ENCODE peak calls at places on chromosomes 12 and 14, in eight cellular contexts. One of them, this sample, is unnamed.

GRCh38 chr12:10220398-10221077 is 7.9 kb downstream of the GABARAPL1 start:
- DNase-seq in PC-9: no peak
- DNase-seq in neuronal stem cell: no peak
- DNase-seq in OCI-LY7: no peak
- DNase-seq in right lobe of liver: peak
- DNase-seq in suprapubic skin: peak
- DNase-seq in naive thymus-derived CD4-positive, alpha-beta T cell: no peak
- DNase-seq in neural progenitor cell: no peak
- DNase-seq in this sample: peak

GRCh38 chr12:30945443-30946164 is 19.1 kb downstream of the TSPAN11 start:
- DNase-seq in right lobe of liver: no peak
- DNase-seq in naive thymus-derived CD4-positive, alpha-beta T cell: no peak
- DNase-seq in neuronal stem cell: no peak
- DNase-seq in PC-9: no peak
- DNase-seq in OCI-LY7: no peak
- DNase-seq in neural progenitor cell: no peak
- DNase-seq in suprapubic skin: peak
- DNase-seq in this sample: no peak

GRCh38 chr12:47964102-47964723 is 817 bp downstream of the TMEM106C start:
- DNase-seq in OCI-LY7: peak
- DNase-seq in neuronal stem cell: no peak
- DNase-seq in naive thymus-derived CD4-positive, alpha-beta T cell: no peak
- DNase-seq in PC-9: no peak
- DNase-seq in suprapubic skin: no peak
- DNase-seq in neural progenitor cell: peak
- DNase-seq in right lobe of liver: no peak
- DNase-seq in this sample: peak

GRCh38 chr14:64501326-64502171 is 2.1 kb downstream of the ZBTB25 start:
- DNase-seq in neuronal stem cell: no peak
- DNase-seq in right lobe of liver: peak
- DNase-seq in neural progenitor cell: no peak
- DNase-seq in OCI-LY7: peak
- DNase-seq in suprapubic skin: peak
- DNase-seq in PC-9: peak
- DNase-seq in naive thymus-derived CD4-positive, alpha-beta T cell: peak
- DNase-seq in this sample: peak

GRCh38 chr14:78363008-78363407 is 192.8 kb downstream of the NRXN3 start:
- DNase-seq in naive thymus-derived CD4-positive, alpha-beta T cell: no peak
- DNase-seq in neuronal stem cell: no peak
- DNase-seq in PC-9: no peak
- DNase-seq in neural progenitor cell: no peak
- DNase-seq in suprapubic skin: no peak
- DNase-seq in right lobe of liver: no peak
- DNase-seq in OCI-LY7: no peak
- DNase-seq in this sample: no peak

GRCh38 chr12:122030427-122030825 is 8.7 kb downstream of the BCL7A start:
- DNase-seq in suprapubic skin: no peak
- DNase-seq in OCI-LY7: no peak
- DNase-seq in neuronal stem cell: no peak
- DNase-seq in naive thymus-derived CD4-positive, alpha-beta T cell: no peak
- DNase-seq in right lobe of liver: no peak
- DNase-seq in PC-9: no peak
- DNase-seq in neural progenitor cell: no peak
- DNase-seq in this sample: no peak

GRCh38 chr14:78519863-78520262 is 349.7 kb downstream of the NRXN3 start:
- DNase-seq in neural progenitor cell: peak
- DNase-seq in OCI-LY7: peak
- DNase-seq in PC-9: no peak
- DNase-seq in naive thymus-derived CD4-positive, alpha-beta T cell: no peak
- DNase-seq in neuronal stem cell: peak
- DNase-seq in suprapubic skin: no peak
- DNase-seq in right lobe of liver: no peak
- DNase-seq in this sample: no peak

GRCh38 chr12:47736877-47737676 is 11.8 kb upstream of the ENDOU start:
- DNase-seq in OCI-LY7: no peak
- DNase-seq in suprapubic skin: peak
- DNase-seq in right lobe of liver: peak
- DNase-seq in neuronal stem cell: no peak
- DNase-seq in naive thymus-derived CD4-positive, alpha-beta T cell: no peak
- DNase-seq in neural progenitor cell: no peak
- DNase-seq in PC-9: no peak
- DNase-seq in this sample: peak

GRCh38 chr12:121793836-121794531 is 496 bp upstream of the RHOF start:
- DNase-seq in naive thymus-derived CD4-positive, alpha-beta T cell: peak
- DNase-seq in neuronal stem cell: peak
- DNase-seq in suprapubic skin: peak
- DNase-seq in PC-9: peak
- DNase-seq in neural progenitor cell: peak
- DNase-seq in right lobe of liver: peak
- DNase-seq in OCI-LY7: peak
- DNase-seq in this sample: peak

GRCh38 chr12:94172973-94173372 is 24.6 kb downstream of the PLXNC1 start:
- DNase-seq in OCI-LY7: no peak
- DNase-seq in neuronal stem cell: no peak
- DNase-seq in neural progenitor cell: no peak
- DNase-seq in right lobe of liver: no peak
- DNase-seq in PC-9: peak
- DNase-seq in suprapubic skin: no peak
- DNase-seq in naive thymus-derived CD4-positive, alpha-beta T cell: no peak
- DNase-seq in this sample: no peak
- H3K27ac ChIP-seq in OCI-LY7: no peak
- H3K27ac ChIP-seq in neuronal stem cell: no peak
- H3K27ac ChIP-seq in neural progenitor cell: no peak
- H3K27ac ChIP-seq in right lobe of liver: peak
- H3K27ac ChIP-seq in PC-9: no peak
- H3K27ac ChIP-seq in suprapubic skin: no peak
- H3K27ac ChIP-seq in naive thymus-derived CD4-positive, alpha-beta T cell: no peak
- H3K27ac ChIP-seq in this sample: no peak

DNA sequence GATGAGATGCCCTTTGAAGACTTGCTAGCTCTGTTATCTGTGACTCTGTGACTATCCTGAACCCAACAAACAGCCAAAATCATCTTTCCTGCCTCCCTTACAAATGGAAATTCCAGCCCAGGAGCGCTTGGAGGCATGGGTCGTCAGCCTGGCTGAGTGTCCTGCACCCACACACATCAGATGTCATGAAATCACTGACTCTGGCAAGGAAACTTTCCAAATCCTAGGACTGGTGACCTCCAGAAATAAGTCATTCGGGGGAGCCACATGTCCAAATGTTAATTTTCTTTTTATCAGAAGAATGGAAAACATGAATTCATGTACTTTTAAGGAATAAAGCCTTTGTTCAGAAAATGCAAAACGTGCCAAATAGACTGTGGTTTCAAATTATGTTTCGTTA is 96.3 kb upstream of the EVL start:
- DNase-seq in PC-9: no peak
- DNase-seq in OCI-LY7: no peak
- DNase-seq in naive thymus-derived CD4-positive, alpha-beta T cell: no peak
- DNase-seq in right lobe of liver: no peak
- DNase-seq in suprapubic skin: no peak
- DNase-seq in neural progenitor cell: no peak
- DNase-seq in neuronal stem cell: no peak
- DNase-seq in this sample: no peak
- H3K4me3 ChIP-seq in PC-9: no peak
- H3K4me3 ChIP-seq in OCI-LY7: no peak
- H3K4me3 ChIP-seq in naive thymus-derived CD4-positive, alpha-beta T cell: no peak
- H3K4me3 ChIP-seq in right lobe of liver: no peak
- H3K4me3 ChIP-seq in suprapubic skin: no peak
- H3K4me3 ChIP-seq in neural progenitor cell: no peak
- H3K4me3 ChIP-seq in neuronal stem cell: no peak
- H3K4me3 ChIP-seq in this sample: no peak

GRCh38 chr14:93981874-93982683 is 5.7 kb upstream of the ASB2 start:
- DNase-seq in right lobe of liver: no peak
- DNase-seq in naive thymus-derived CD4-positive, alpha-beta T cell: no peak
- DNase-seq in OCI-LY7: no peak
- DNase-seq in neuronal stem cell: no peak
- DNase-seq in neural progenitor cell: peak
- DNase-seq in suprapubic skin: no peak
- DNase-seq in PC-9: no peak
- DNase-seq in this sample: no peak

GRCh38 chr14:93982684-93983007 is 6.3 kb upstream of the ASB2 start:
- DNase-seq in neural progenitor cell: no peak
- DNase-seq in PC-9: no peak
- DNase-seq in right lobe of liver: no peak
- DNase-seq in OCI-LY7: no peak
- DNase-seq in neuronal stem cell: no peak
- DNase-seq in suprapubic skin: no peak
- DNase-seq in naive thymus-derived CD4-positive, alpha-beta T cell: no peak
- DNase-seq in this sample: no peak

GRCh38 chr14:93980464-93981201 is 4.3 kb upstream of the ASB2 start:
- DNase-seq in PC-9: no peak
- DNase-seq in naive thymus-derived CD4-positive, alpha-beta T cell: no peak
- DNase-seq in suprapubic skin: no peak
- DNase-seq in right lobe of liver: no peak
- DNase-seq in neuronal stem cell: no peak
- DNase-seq in neural progenitor cell: no peak
- DNase-seq in OCI-LY7: no peak
- DNase-seq in this sample: peak

GRCh38 chr14:93978735-93979134 is 2.4 kb upstream of the ASB2 start:
- DNase-seq in neuronal stem cell: no peak
- DNase-seq in PC-9: no peak
- DNase-seq in naive thymus-derived CD4-positive, alpha-beta T cell: no peak
- DNase-seq in right lobe of liver: no peak
- DNase-seq in OCI-LY7: no peak
- DNase-seq in neural progenitor cell: no peak
- DNase-seq in suprapubic skin: no peak
- DNase-seq in this sample: no peak

DNA sequence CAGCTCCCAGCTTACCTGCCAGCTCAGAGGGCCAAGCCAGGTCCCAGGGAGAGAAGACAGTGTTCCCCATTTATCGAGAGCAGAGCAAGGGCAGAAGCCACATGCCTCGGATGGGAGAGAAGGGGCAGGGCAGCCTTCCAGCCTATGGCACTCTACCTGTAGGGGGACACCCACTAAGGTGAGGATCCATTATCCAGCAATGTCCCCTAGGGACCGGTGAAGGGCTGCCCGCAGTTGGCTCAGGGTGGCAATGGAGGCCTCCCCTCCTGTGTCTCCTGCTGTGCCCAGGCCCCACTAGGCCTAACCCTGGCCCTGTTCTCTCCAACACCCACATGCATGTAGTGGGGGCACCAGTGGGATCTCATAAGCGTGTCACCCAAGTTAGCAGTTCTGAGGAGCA is 4.9 kb upstream of the ASB2 start:
- DNase-seq in right lobe of liver: no peak
- DNase-seq in suprapubic skin: no peak
- DNase-seq in OCI-LY7: no peak
- DNase-seq in neuronal stem cell: no peak
- DNase-seq in neural progenitor cell: no peak
- DNase-seq in naive thymus-derived CD4-positive, alpha-beta T cell: no peak
- DNase-seq in PC-9: no peak
- DNase-seq in this sample: no peak
- H3K27ac ChIP-seq in right lobe of liver: no peak
- H3K27ac ChIP-seq in suprapubic skin: no peak
- H3K27ac ChIP-seq in OCI-LY7: no peak
- H3K27ac ChIP-seq in neuronal stem cell: no peak
- H3K27ac ChIP-seq in neural progenitor cell: no peak
- H3K27ac ChIP-seq in naive thymus-derived CD4-positive, alpha-beta T cell: no peak
- H3K27ac ChIP-seq in PC-9: no peak
- H3K27ac ChIP-seq in this sample: peak

DNA sequence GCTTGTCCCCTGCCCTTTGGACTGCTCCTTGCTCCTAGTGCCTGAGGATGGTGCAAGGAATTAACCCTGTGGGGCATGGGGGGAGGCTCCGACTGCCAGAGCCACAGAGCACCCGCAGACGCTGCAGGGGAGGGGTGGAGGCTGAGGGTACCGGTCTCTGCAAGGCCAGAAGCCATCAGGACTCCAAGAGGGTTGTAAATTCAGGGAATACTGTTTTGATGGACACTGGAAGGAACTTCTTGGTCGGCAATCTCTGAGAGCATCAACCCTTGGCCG is 16.9 kb upstream of the FIGNL2 start:
- DNase-seq in right lobe of liver: no peak
- DNase-seq in naive thymus-derived CD4-positive, alpha-beta T cell: no peak
- DNase-seq in neural progenitor cell: no peak
- DNase-seq in OCI-LY7: no peak
- DNase-seq in suprapubic skin: no peak
- DNase-seq in neuronal stem cell: no peak
- DNase-seq in PC-9: no peak
- DNase-seq in this sample: no peak
- H3K4me3 ChIP-seq in right lobe of liver: no peak
- H3K4me3 ChIP-seq in naive thymus-derived CD4-positive, alpha-beta T cell: no peak
- H3K4me3 ChIP-seq in neural progenitor cell: no peak
- H3K4me3 ChIP-seq in OCI-LY7: no peak
- H3K4me3 ChIP-seq in suprapubic skin: no peak
- H3K4me3 ChIP-seq in neuronal stem cell: peak
- H3K4me3 ChIP-seq in PC-9: no peak
- H3K4me3 ChIP-seq in this sample: no peak

DNA sequence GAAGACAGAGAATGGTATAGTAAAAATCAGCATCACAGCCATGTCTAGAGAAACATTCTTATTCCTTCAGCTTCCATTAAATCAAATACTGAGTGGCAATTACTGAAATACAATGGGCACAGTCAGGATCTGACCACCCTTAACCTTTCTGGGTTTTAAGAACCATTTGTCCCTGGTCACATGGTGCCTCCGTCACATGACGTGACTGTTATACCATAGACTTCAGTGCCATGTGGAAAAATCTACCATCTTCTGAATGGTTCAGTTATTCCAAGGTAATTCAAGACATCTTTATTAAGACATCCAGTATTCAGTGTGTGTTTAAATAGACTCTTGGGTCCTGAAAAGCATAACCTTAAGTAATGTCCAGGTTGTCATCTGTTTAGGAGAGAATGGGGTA is 553.1 kb upstream of the FLRT2 start:
- DNase-seq in PC-9: no peak
- DNase-seq in OCI-LY7: no peak
- DNase-seq in neuronal stem cell: no peak
- DNase-seq in naive thymus-derived CD4-positive, alpha-beta T cell: no peak
- DNase-seq in right lobe of liver: no peak
- DNase-seq in neural progenitor cell: no peak
- DNase-seq in suprapubic skin: no peak
- DNase-seq in this sample: no peak
- H3K27ac ChIP-seq in PC-9: no peak
- H3K27ac ChIP-seq in OCI-LY7: no peak
- H3K27ac ChIP-seq in neuronal stem cell: no peak
- H3K27ac ChIP-seq in naive thymus-derived CD4-positive, alpha-beta T cell: no peak
- H3K27ac ChIP-seq in right lobe of liver: no peak
- H3K27ac ChIP-seq in neural progenitor cell: no peak
- H3K27ac ChIP-seq in suprapubic skin: no peak
- H3K27ac ChIP-seq in this sample: no peak

DNA sequence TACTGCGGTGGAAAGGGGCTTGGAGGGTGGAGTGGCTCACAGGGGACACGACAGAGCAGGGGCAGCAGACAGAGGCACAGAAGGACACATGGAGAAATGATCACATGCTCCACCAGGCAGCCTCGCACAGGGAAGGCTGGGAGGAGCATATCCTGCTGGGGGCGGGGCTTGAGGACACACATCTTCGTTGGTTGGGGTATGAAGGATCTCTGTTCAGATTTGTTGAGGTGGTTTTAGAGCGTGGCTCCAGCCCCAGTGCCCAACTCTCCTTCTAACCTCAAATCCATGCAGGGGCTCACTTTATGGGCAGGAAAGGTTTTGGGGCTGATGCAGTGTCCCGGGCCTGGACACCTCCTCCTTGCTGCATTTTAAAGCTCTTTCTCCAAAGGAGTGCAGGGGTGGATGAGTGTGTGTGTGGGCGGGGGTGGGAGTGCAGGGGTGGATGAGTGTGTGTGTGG is 741 bp upstream of the P3H3 start:
- DNase-seq in neuronal stem cell: peak
- DNase-seq in naive thymus-derived CD4-positive, alpha-beta T cell: no peak
- DNase-seq in suprapubic skin: peak
- DNase-seq in OCI-LY7: peak
- DNase-seq in neural progenitor cell: peak
- DNase-seq in right lobe of liver: peak
- DNase-seq in PC-9: no peak
- DNase-seq in this sample: peak
- H3K4me3 ChIP-seq in neuronal stem cell: peak
- H3K4me3 ChIP-seq in naive thymus-derived CD4-positive, alpha-beta T cell: no peak
- H3K4me3 ChIP-seq in suprapubic skin: no peak
- H3K4me3 ChIP-seq in OCI-LY7: no peak
- H3K4me3 ChIP-seq in neural progenitor cell: peak
- H3K4me3 ChIP-seq in right lobe of liver: no peak
- H3K4me3 ChIP-seq in PC-9: no peak
- H3K4me3 ChIP-seq in this sample: peak